ENCODE peak calls at places on chromosome 18, in six cellular contexts. One of them, this sample, is unnamed.

GRCh38 chr18:79680100-79680879 is 687 bp downstream of the CTDP1 start:
- DNase-seq in T47D: peak
- DNase-seq in stimulated activated CD4-positive, alpha-beta T cell treated with anti-CD3 and anti-CD28 coated beads, Interleukin-1b, Interleukin-23, amount 100 ng/mL, for 48 hours: peak
- DNase-seq in Panc1: no peak
- DNase-seq in neuronal stem cell: peak
- DNase-seq in stimulated activated CD8-positive, alpha-beta memory T cell treated with anti-CD3 and anti-CD28 coated beads, Interleukin-4, amount 100 ng/mL, for 1 hour: no peak
- DNase-seq in this sample: peak

GRCh38 chr18:59910967-59911366 is 11.2 kb downstream of the PMAIP1 start:
- DNase-seq in T47D: no peak
- DNase-seq in stimulated activated CD4-positive, alpha-beta T cell treated with anti-CD3 and anti-CD28 coated beads, Interleukin-1b, Interleukin-23, amount 100 ng/mL, for 48 hours: no peak
- DNase-seq in Panc1: no peak
- DNase-seq in neuronal stem cell: no peak
- DNase-seq in stimulated activated CD8-positive, alpha-beta memory T cell treated with anti-CD3 and anti-CD28 coated beads, Interleukin-4, amount 100 ng/mL, for 1 hour: no peak
- DNase-seq in this sample: no peak

GRCh38 chr18:8478166-8478967 is 130.9 kb upstream of the RAB12 start:
- DNase-seq in T47D: peak
- DNase-seq in stimulated activated CD4-positive, alpha-beta T cell treated with anti-CD3 and anti-CD28 coated beads, Interleukin-1b, Interleukin-23, amount 100 ng/mL, for 48 hours: peak
- DNase-seq in Panc1: peak
- DNase-seq in neuronal stem cell: peak
- DNase-seq in stimulated activated CD8-positive, alpha-beta memory T cell treated with anti-CD3 and anti-CD28 coated beads, Interleukin-4, amount 100 ng/mL, for 1 hour: peak
- DNase-seq in this sample: peak

GRCh38 chr18:60024857-60025256 is 125.1 kb downstream of the PMAIP1 start:
- DNase-seq in T47D: no peak
- DNase-seq in stimulated activated CD4-positive, alpha-beta T cell treated with anti-CD3 and anti-CD28 coated beads, Interleukin-1b, Interleukin-23, amount 100 ng/mL, for 48 hours: no peak
- DNase-seq in Panc1: no peak
- DNase-seq in neuronal stem cell: no peak
- DNase-seq in stimulated activated CD8-positive, alpha-beta memory T cell treated with anti-CD3 and anti-CD28 coated beads, Interleukin-4, amount 100 ng/mL, for 1 hour: no peak
- DNase-seq in this sample: no peak

GRCh38 chr18:75280427-75281280 is 70.1 kb downstream of the TSHZ1 start:
- DNase-seq in T47D: no peak
- DNase-seq in stimulated activated CD4-positive, alpha-beta T cell treated with anti-CD3 and anti-CD28 coated beads, Interleukin-1b, Interleukin-23, amount 100 ng/mL, for 48 hours: no peak
- DNase-seq in Panc1: no peak
- DNase-seq in neuronal stem cell: no peak
- DNase-seq in stimulated activated CD8-positive, alpha-beta memory T cell treated with anti-CD3 and anti-CD28 coated beads, Interleukin-4, amount 100 ng/mL, for 1 hour: no peak
- DNase-seq in this sample: no peak

GRCh38 chr18:4157339-4157738 is 297.8 kb downstream of the DLGAP1 start:
- DNase-seq in T47D: no peak
- DNase-seq in stimulated activated CD4-positive, alpha-beta T cell treated with anti-CD3 and anti-CD28 coated beads, Interleukin-1b, Interleukin-23, amount 100 ng/mL, for 48 hours: no peak
- DNase-seq in Panc1: no peak
- DNase-seq in neuronal stem cell: peak
- DNase-seq in stimulated activated CD8-positive, alpha-beta memory T cell treated with anti-CD3 and anti-CD28 coated beads, Interleukin-4, amount 100 ng/mL, for 1 hour: no peak
- DNase-seq in this sample: peak

GRCh38 chr18:10927980-10928605 is 221.3 kb downstream of the PIEZO2 start:
- DNase-seq in T47D: no peak
- DNase-seq in stimulated activated CD4-positive, alpha-beta T cell treated with anti-CD3 and anti-CD28 coated beads, Interleukin-1b, Interleukin-23, amount 100 ng/mL, for 48 hours: no peak
- DNase-seq in Panc1: no peak
- DNase-seq in neuronal stem cell: no peak
- DNase-seq in stimulated activated CD8-positive, alpha-beta memory T cell treated with anti-CD3 and anti-CD28 coated beads, Interleukin-4, amount 100 ng/mL, for 1 hour: no peak
- DNase-seq in this sample: no peak

GRCh38 chr18:12577848-12578247 is 80.1 kb downstream of the SPIRE1 start:
- DNase-seq in T47D: no peak
- DNase-seq in stimulated activated CD4-positive, alpha-beta T cell treated with anti-CD3 and anti-CD28 coated beads, Interleukin-1b, Interleukin-23, amount 100 ng/mL, for 48 hours: no peak
- DNase-seq in Panc1: no peak
- DNase-seq in neuronal stem cell: no peak
- DNase-seq in stimulated activated CD8-positive, alpha-beta memory T cell treated with anti-CD3 and anti-CD28 coated beads, Interleukin-4, amount 100 ng/mL, for 1 hour: no peak
- DNase-seq in this sample: no peak

GRCh38 chr18:45066210-45066609 is 385.5 kb downstream of the SETBP1 start:
- DNase-seq in T47D: no peak
- DNase-seq in stimulated activated CD4-positive, alpha-beta T cell treated with anti-CD3 and anti-CD28 coated beads, Interleukin-1b, Interleukin-23, amount 100 ng/mL, for 48 hours: no peak
- DNase-seq in Panc1: no peak
- DNase-seq in neuronal stem cell: no peak
- DNase-seq in stimulated activated CD8-positive, alpha-beta memory T cell treated with anti-CD3 and anti-CD28 coated beads, Interleukin-4, amount 100 ng/mL, for 1 hour: no peak
- DNase-seq in this sample: no peak

GRCh38 chr18:6497543-6497942 is 82.8 kb upstream of the L3MBTL4 start:
- DNase-seq in T47D: no peak
- DNase-seq in stimulated activated CD4-positive, alpha-beta T cell treated with anti-CD3 and anti-CD28 coated beads, Interleukin-1b, Interleukin-23, amount 100 ng/mL, for 48 hours: no peak
- DNase-seq in Panc1: no peak
- DNase-seq in neuronal stem cell: no peak
- DNase-seq in stimulated activated CD8-positive, alpha-beta memory T cell treated with anti-CD3 and anti-CD28 coated beads, Interleukin-4, amount 100 ng/mL, for 1 hour: no peak
- DNase-seq in this sample: no peak